ENCODE peak calls at places on chromosomes 11 and 22, in four cellular contexts. One of them, this sample, is unnamed.

GRCh38 chr11:70124321-70125061 is 46.4 kb downstream of the ANO1 start:
- DNase-seq in Peyer's patch: no peak
- DNase-seq in stomach: no peak
- DNase-seq in adrenal gland: no peak
- DNase-seq in this sample: no peak

GRCh38 chr11:96097844-96098421 is 174.0 kb upstream of the MTMR2 start:
- DNase-seq in adrenal gland: no peak
- DNase-seq in Peyer's patch: peak; percentile 65
- DNase-seq in stomach: no peak
- DNase-seq in this sample: no peak

GRCh38 chr11:75196426-75196825 is 44.1 kb upstream of the TPBGL start:
- DNase-seq in Peyer's patch: peak; percentile 44
- DNase-seq in adrenal gland: no peak
- DNase-seq in stomach: no peak
- DNase-seq in this sample: no peak

GRCh38 chr11:83568474-83568873 is 282.3 kb upstream of the CCDC90B start:
- DNase-seq in Peyer's patch: no peak
- DNase-seq in adrenal gland: no peak
- DNase-seq in stomach: no peak
- DNase-seq in this sample: no peak

GRCh38 chr11:105144887-105145286 is 5.3 kb upstream of the CARD18 start:
- DNase-seq in adrenal gland: no peak
- DNase-seq in Peyer's patch: no peak
- DNase-seq in stomach: no peak
- DNase-seq in this sample: no peak

GRCh38 chr22:45671051-45671782 is 417 bp upstream of the ATXN10 start:
- DNase-seq in adrenal gland: peak; percentile 63
- DNase-seq in Peyer's patch: no peak
- DNase-seq in stomach: no peak
- DNase-seq in this sample: no peak

GRCh38 chr22:49965291-49966040 is 4.9 kb downstream of the PIM3 start:
- DNase-seq in Peyer's patch: peak; percentile 45
- DNase-seq in adrenal gland: peak; percentile 22
- DNase-seq in stomach: peak; percentile 31
- DNase-seq in this sample: no peak

GRCh38 chr22:24076091-24076867 is 65.2 kb downstream of the CABIN1 start:
- DNase-seq in adrenal gland: no peak
- DNase-seq in Peyer's patch: peak; percentile 31
- DNase-seq in stomach: no peak
- DNase-seq in this sample: no peak

GRCh38 chr22:29335656-29336055 is 20.2 kb upstream of the RASL10A start:
- DNase-seq in Peyer's patch: no peak
- DNase-seq in stomach: no peak
- DNase-seq in adrenal gland: no peak
- DNase-seq in this sample: no peak

GRCh38 chr11:112880454-112880853 is 80.8 kb upstream of the NCAM1 start:
- DNase-seq in Peyer's patch: no peak
- DNase-seq in stomach: no peak
- DNase-seq in adrenal gland: no peak
- DNase-seq in this sample: no peak

GRCh38 chr11:102926946-102927623 is 28.4 kb downstream of the MMP13 start:
- DNase-seq in Peyer's patch: no peak
- DNase-seq in adrenal gland: no peak
- DNase-seq in stomach: no peak
- DNase-seq in this sample: no peak

GRCh38 chr11:49499117-49499516 is 290.7 kb upstream of the FOLH1 start:
- DNase-seq in Peyer's patch: no peak
- DNase-seq in stomach: no peak
- DNase-seq in adrenal gland: no peak
- DNase-seq in this sample: no peak

GRCh38 chr11:85685131-85685819 is 720 bp downstream of the CCDC89 start:
- DNase-seq in adrenal gland: peak; percentile 13
- DNase-seq in Peyer's patch: peak; percentile 42
- DNase-seq in stomach: no peak
- DNase-seq in this sample: peak; percentile 23

GRCh38 chr11:87306260-87306861 is 268.6 kb downstream of the TMEM135 start:
- DNase-seq in stomach: no peak
- DNase-seq in adrenal gland: no peak
- DNase-seq in Peyer's patch: no peak
- DNase-seq in this sample: no peak

GRCh38 chr11:107898270-107898669 is 30.0 kb upstream of the RAB39A start:
- DNase-seq in adrenal gland: no peak
- DNase-seq in stomach: no peak
- DNase-seq in Peyer's patch: no peak
- DNase-seq in this sample: peak; percentile 11

GRCh38 chr22:23183107-23183698 is 2.9 kb downstream of the BCR start:
- DNase-seq in stomach: peak; percentile 70
- DNase-seq in Peyer's patch: peak; percentile 66
- DNase-seq in adrenal gland: peak; percentile 65
- DNase-seq in this sample: no peak

GRCh38 chr11:19027829-19028595 is 32.5 kb downstream of the MRGPRX2 start:
- DNase-seq in stomach: no peak
- DNase-seq in adrenal gland: peak; percentile 74
- DNase-seq in Peyer's patch: no peak
- DNase-seq in this sample: peak; percentile 21

GRCh38 chr11:17828311-17828751 is 93.8 kb downstream of the KCNC1 start:
- DNase-seq in Peyer's patch: peak; percentile 52
- DNase-seq in stomach: peak; percentile 29
- DNase-seq in adrenal gland: peak; percentile 60
- DNase-seq in this sample: no peak

GRCh38 chr22:42991010-42991651 is 23.8 kb downstream of the PACSIN2 start:
- DNase-seq in adrenal gland: peak; percentile 74
- DNase-seq in stomach: no peak
- DNase-seq in Peyer's patch: peak; percentile 76
- DNase-seq in this sample: peak; percentile 68

GRCh38 chr11:68683086-68683951 is 1.0 kb upstream of the GAL start:
- DNase-seq in adrenal gland: no peak
- DNase-seq in stomach: no peak
- DNase-seq in Peyer's patch: peak; percentile 32
- DNase-seq in this sample: no peak

GRCh38 chr22:37485006-37485713 is 1.0 kb downstream of the MFNG start:
- DNase-seq in Peyer's patch: peak; percentile 69
- DNase-seq in adrenal gland: no peak
- DNase-seq in stomach: no peak
- DNase-seq in this sample: no peak

GRCh38 chr11:82906931-82907330 is 5.4 kb downstream of the DDIAS start:
- DNase-seq in stomach: no peak
- DNase-seq in adrenal gland: no peak
- DNase-seq in Peyer's patch: no peak
- DNase-seq in this sample: no peak

GRCh38 chr11:6610591-6610990 is 1.4 kb downstream of the TAF10 start:
- DNase-seq in stomach: no peak
- DNase-seq in adrenal gland: no peak
- DNase-seq in Peyer's patch: peak; percentile 45
- DNase-seq in this sample: no peak

GRCh38 chr11:92212530-92212929 is 12.1 kb upstream of the FAT3 start:
- DNase-seq in adrenal gland: no peak
- DNase-seq in stomach: no peak
- DNase-seq in Peyer's patch: no peak
- DNase-seq in this sample: no peak

GRCh38 chr11:122721964-122722266 is 66.4 kb downstream of the UBASH3B start:
- DNase-seq in Peyer's patch: no peak
- DNase-seq in adrenal gland: no peak
- DNase-seq in stomach: no peak
- DNase-seq in this sample: peak; percentile 24

GRCh38 chr11:57598831-57599155 is 1.3 kb downstream of the SERPING1 start:
- DNase-seq in adrenal gland: no peak
- DNase-seq in stomach: no peak
- DNase-seq in Peyer's patch: no peak
- DNase-seq in this sample: no peak

GRCh38 chr22:31945478-31945815 is 1.1 kb downstream of the YWHAH start:
- DNase-seq in adrenal gland: no peak
- DNase-seq in Peyer's patch: no peak
- DNase-seq in stomach: no peak
- DNase-seq in this sample: no peak

GRCh38 chr22:19176732-19177131 is 1.8 kb downstream of the SLC25A1 start:
- DNase-seq in Peyer's patch: no peak
- DNase-seq in adrenal gland: no peak
- DNase-seq in stomach: no peak
- DNase-seq in this sample: no peak

GRCh38 chr22:20259336-20259705 is 8.8 kb downstream of the RTN4R start:
- DNase-seq in stomach: no peak
- DNase-seq in Peyer's patch: no peak
- DNase-seq in adrenal gland: no peak
- DNase-seq in this sample: no peak

GRCh38 chr22:50542416-50542927 is 3.2 kb upstream of the KLHDC7B start:
- DNase-seq in Peyer's patch: no peak
- DNase-seq in stomach: no peak
- DNase-seq in adrenal gland: no peak
- DNase-seq in this sample: no peak

GRCh38 chr11:115930276-115930675 is 426.1 kb upstream of the CADM1 start:
- DNase-seq in Peyer's patch: no peak
- DNase-seq in adrenal gland: no peak
- DNase-seq in stomach: no peak
- DNase-seq in this sample: no peak

GRCh38 chr11:7527029-7527428 is 13.2 kb downstream of the PPFIBP2 start:
- DNase-seq in stomach: no peak
- DNase-seq in Peyer's patch: peak; percentile 28
- DNase-seq in adrenal gland: no peak
- DNase-seq in this sample: no peak

GRCh38 chr11:1931791-1932480 is 12.4 kb downstream of the TNNT3 start:
- DNase-seq in adrenal gland: no peak
- DNase-seq in stomach: no peak
- DNase-seq in Peyer's patch: no peak
- DNase-seq in this sample: no peak
- TF ChIP-seq POLR2A in adrenal gland: no peak
- TF ChIP-seq POLR2A in stomach: no peak
- TF ChIP-seq POLR2A in Peyer's patch: no peak
- TF ChIP-seq POLR2A in this sample: no peak

DNA sequence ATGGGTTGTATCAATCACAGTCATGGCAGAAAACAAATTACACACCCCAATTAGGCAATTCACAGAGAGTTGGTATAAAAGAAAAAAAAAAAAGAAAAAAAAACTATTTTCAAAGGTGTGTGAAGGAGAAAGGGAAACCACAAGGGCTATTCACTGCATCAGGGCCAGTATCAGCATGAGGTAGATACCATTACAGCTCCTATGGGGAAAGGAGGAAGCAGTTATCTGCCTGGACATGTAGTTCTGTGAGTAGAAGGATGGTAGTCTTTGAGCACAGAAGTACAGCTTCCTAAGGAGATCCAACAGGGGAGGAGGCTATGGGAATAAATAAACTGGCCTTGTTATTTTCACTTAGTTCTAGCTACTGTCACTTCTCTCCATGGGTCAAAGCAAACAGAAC is 746.1 kb downstream of the LUZP2 start:
- DNase-seq in stomach: no peak
- DNase-seq in adrenal gland: no peak
- DNase-seq in Peyer's patch: no peak
- DNase-seq in this sample: no peak
- TF ChIP-seq POLR2A in stomach: no peak
- TF ChIP-seq POLR2A in adrenal gland: no peak
- TF ChIP-seq POLR2A in Peyer's patch: no peak
- TF ChIP-seq POLR2A in this sample: no peak

GRCh38 chr11:119284344-119285157 is 32.4 kb downstream of the MCAM start:
- DNase-seq in Peyer's patch: no peak
- DNase-seq in adrenal gland: no peak
- DNase-seq in stomach: no peak
- DNase-seq in this sample: no peak
- TF ChIP-seq POLR2A in Peyer's patch: no peak
- TF ChIP-seq POLR2A in adrenal gland: no peak
- TF ChIP-seq POLR2A in stomach: no peak
- TF ChIP-seq POLR2A in this sample: no peak

DNA sequence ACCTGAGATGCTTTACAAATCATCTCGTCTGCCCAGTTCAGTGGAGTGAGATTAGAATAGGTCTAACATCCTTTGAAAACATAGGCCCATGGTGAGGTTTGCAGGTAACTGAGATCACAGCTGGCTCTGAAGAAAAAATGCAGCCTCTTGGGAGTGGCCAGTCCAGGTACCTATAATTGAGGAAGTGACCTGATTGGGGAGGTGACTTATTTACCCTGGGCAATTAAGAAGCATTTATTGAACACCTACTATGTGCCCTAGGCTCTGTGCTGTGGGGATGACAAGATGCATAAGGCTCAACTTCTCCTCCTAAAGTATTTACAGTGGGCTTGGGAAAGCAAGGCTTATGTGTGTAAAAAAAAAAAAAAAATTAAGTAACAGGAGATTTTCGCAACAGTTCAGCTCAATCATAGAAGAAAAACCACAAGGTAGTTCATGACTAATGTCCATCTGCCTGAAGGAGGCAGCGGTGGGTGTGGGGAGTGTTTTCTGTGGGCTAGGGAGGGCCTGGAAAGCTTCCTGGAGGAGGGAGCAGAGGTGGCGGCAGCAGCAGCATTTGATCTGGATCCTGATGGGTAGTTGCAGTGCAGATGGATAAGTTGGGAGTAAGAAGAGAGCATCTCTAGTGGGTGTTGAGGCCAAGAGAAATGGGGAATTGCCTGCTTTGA is 16.1 kb downstream of the MICAL2 start:
- DNase-seq in adrenal gland: no peak
- DNase-seq in stomach: no peak
- DNase-seq in Peyer's patch: no peak
- DNase-seq in this sample: peak; percentile 55
- TF ChIP-seq POLR2A in adrenal gland: no peak
- TF ChIP-seq POLR2A in stomach: no peak
- TF ChIP-seq POLR2A in Peyer's patch: no peak
- TF ChIP-seq POLR2A in this sample: no peak

GRCh38 chr11:78465169-78465942 is 47.7 kb upstream of the GAB2 start:
- DNase-seq in stomach: no peak
- DNase-seq in Peyer's patch: peak; percentile 64
- DNase-seq in adrenal gland: no peak
- DNase-seq in this sample: no peak
- TF ChIP-seq POLR2A in stomach: no peak
- TF ChIP-seq POLR2A in Peyer's patch: peak; percentile 10
- TF ChIP-seq POLR2A in adrenal gland: no peak
- TF ChIP-seq POLR2A in this sample: no peak

DNA sequence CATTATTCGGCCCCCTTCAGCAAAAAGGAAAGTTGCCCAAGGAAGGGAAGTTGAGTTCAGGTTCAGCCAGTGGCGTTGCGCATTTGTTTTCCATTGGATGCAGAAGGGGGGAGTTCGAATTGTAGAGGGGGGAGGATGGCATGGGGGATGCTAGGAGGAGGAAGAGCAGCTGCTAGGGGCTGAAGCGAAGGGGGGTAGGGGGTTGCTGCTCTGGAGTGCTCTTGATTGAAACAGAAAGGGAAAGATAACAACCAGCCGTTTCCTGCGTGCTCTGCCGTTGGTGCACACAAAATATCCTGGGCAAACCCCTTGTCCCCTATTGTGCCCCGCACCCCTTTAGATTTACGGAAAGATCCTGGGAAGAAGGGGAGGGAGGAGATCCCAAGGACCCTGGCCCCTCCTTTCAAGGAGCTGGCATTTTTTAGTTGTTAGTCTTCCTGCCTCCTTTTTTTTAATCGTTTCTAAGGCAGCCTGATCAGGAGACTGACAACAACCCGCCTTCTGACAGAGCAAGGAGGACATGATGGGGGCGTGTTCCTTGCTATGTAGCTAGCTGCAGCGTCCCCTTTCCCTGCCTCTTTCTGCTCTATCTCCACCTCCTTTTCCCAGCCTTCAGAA is 2.1 kb downstream of the KMT2A start:
- DNase-seq in stomach: no peak
- DNase-seq in adrenal gland: peak; percentile 77
- DNase-seq in Peyer's patch: peak; percentile 70
- DNase-seq in this sample: peak; percentile 37
- TF ChIP-seq POLR2A in stomach: no peak
- TF ChIP-seq POLR2A in adrenal gland: no peak
- TF ChIP-seq POLR2A in Peyer's patch: no peak
- TF ChIP-seq POLR2A in this sample: no peak